ENCODE peak calls at places on chromosomes 7 and 10, in four cellular contexts. One of them, this sample, is unnamed.

GRCh38 chr10:47027812-47028260 is 116.6 kb downstream of the PTPN20 start:
- DNase-seq in K562: no peak
- DNase-seq in HepG2: no peak
- DNase-seq in GM12878: no peak
- DNase-seq in this sample: no peak

GRCh38 chr10:72682626-72683025 is 9.3 kb upstream of the MCU start:
- DNase-seq in K562: peak; percentile 68
- DNase-seq in HepG2: no peak
- DNase-seq in GM12878: no peak
- DNase-seq in this sample: no peak

GRCh38 chr10:119370972-119371703 is 163.8 kb downstream of the GRK5 start:
- DNase-seq in K562: no peak
- DNase-seq in HepG2: no peak
- DNase-seq in GM12878: no peak
- DNase-seq in this sample: no peak

GRCh38 chr10:92972066-92972870 is 88.3 kb upstream of the CYP26C1 start:
- DNase-seq in K562: peak; percentile 84
- DNase-seq in HepG2: peak; percentile 80
- DNase-seq in GM12878: no peak
- DNase-seq in this sample: no peak

GRCh38 chr7:151245360-151246160 is 2.9 kb downstream of the SMARCD3 start:
- DNase-seq in K562: peak; percentile 59
- DNase-seq in HepG2: no peak
- DNase-seq in GM12878: no peak
- DNase-seq in this sample: peak; percentile 83

GRCh38 chr7:131606346-131607290 is 50.2 kb upstream of the PODXL start:
- DNase-seq in K562: no peak
- DNase-seq in HepG2: no peak
- DNase-seq in GM12878: no peak
- DNase-seq in this sample: no peak

GRCh38 chr7:120760050-120760449 is 97.9 kb downstream of the TSPAN12 start:
- DNase-seq in K562: no peak
- DNase-seq in HepG2: no peak
- DNase-seq in GM12878: peak; percentile 21
- DNase-seq in this sample: no peak

GRCh38 chr10:91681361-91682276 is 48.7 kb upstream of the PPP1R3C start:
- DNase-seq in K562: peak; percentile 18
- DNase-seq in HepG2: no peak
- DNase-seq in GM12878: no peak
- DNase-seq in this sample: no peak

GRCh38 chr7:47688311-47689100 is 106.6 kb upstream of the TNS3 start:
- DNase-seq in K562: no peak
- DNase-seq in HepG2: peak; percentile 50
- DNase-seq in GM12878: no peak
- DNase-seq in this sample: no peak

GRCh38 chr7:65235586-65235985 is 138.1 kb upstream of the ZNF92 start:
- DNase-seq in K562: no peak
- DNase-seq in HepG2: peak; percentile 21
- DNase-seq in GM12878: no peak
- DNase-seq in this sample: no peak

GRCh38 chr10:36437367-36437766 is 688.0 kb upstream of the ANKRD30A start:
- DNase-seq in K562: no peak
- DNase-seq in HepG2: no peak
- DNase-seq in GM12878: no peak
- DNase-seq in this sample: no peak

GRCh38 chr10:126042906-126043305 is 146.5 kb downstream of the FANK1 start:
- DNase-seq in K562: no peak
- DNase-seq in HepG2: no peak
- DNase-seq in GM12878: no peak
- DNase-seq in this sample: no peak

GRCh38 chr7:67346876-67347275 is 350.2 kb downstream of the TYW1 start:
- DNase-seq in K562: no peak
- DNase-seq in HepG2: no peak
- DNase-seq in GM12878: no peak
- DNase-seq in this sample: no peak

GRCh38 chr10:127990846-127991542 is 84.1 kb downstream of the PTPRE start:
- DNase-seq in K562: no peak
- DNase-seq in HepG2: no peak
- DNase-seq in GM12878: no peak
- DNase-seq in this sample: no peak

GRCh38 chr7:54860003-54860775 is 101.2 kb upstream of the SEC61G start:
- DNase-seq in K562: no peak
- DNase-seq in HepG2: no peak
- DNase-seq in GM12878: no peak
- DNase-seq in this sample: no peak

GRCh38 chr10:44056947-44057811 is 327.7 kb downstream of the CXCL12 start:
- DNase-seq in K562: no peak
- DNase-seq in HepG2: no peak
- DNase-seq in GM12878: no peak
- DNase-seq in this sample: no peak

GRCh38 chr10:45058992-45059561 is 58.4 kb downstream of the ZNF22 start:
- DNase-seq in K562: no peak
- DNase-seq in HepG2: no peak
- DNase-seq in GM12878: no peak
- DNase-seq in this sample: no peak

GRCh38 chr7:79272066-79272669 is 181.3 kb downstream of the MAGI2 start:
- DNase-seq in K562: peak; percentile 17
- DNase-seq in HepG2: peak; percentile 30
- DNase-seq in GM12878: no peak
- DNase-seq in this sample: peak; percentile 27

GRCh38 chr7:1197997-1198632 is 34.6 kb upstream of the UNCX start:
- DNase-seq in K562: no peak
- DNase-seq in HepG2: no peak
- DNase-seq in GM12878: no peak
- DNase-seq in this sample: no peak

GRCh38 chr10:33163941-33164824 is 170.3 kb downstream of the NRP1 start:
- DNase-seq in K562: no peak
- DNase-seq in HepG2: peak; percentile 55
- DNase-seq in GM12878: no peak
- DNase-seq in this sample: no peak
- TF ChIP-seq FOXK2 in K562: no peak
- TF ChIP-seq FOXK2 in HepG2: no peak
- TF ChIP-seq FOXK2 in GM12878: no peak
- TF ChIP-seq FOXK2 in this sample: no peak

GRCh38 chr10:50556238-50557120 is 67.3 kb downstream of the SGMS1 start:
- DNase-seq in K562: peak; percentile 85
- DNase-seq in HepG2: no peak
- DNase-seq in GM12878: no peak
- DNase-seq in this sample: no peak

GRCh38 chr10:50552771-50553535 is 70.8 kb downstream of the SGMS1 start:
- DNase-seq in K562: peak; percentile 77
- DNase-seq in HepG2: no peak
- DNase-seq in GM12878: no peak
- DNase-seq in this sample: peak; percentile 32

GRCh38 chr10:50554995-50555568 is 68.7 kb downstream of the SGMS1 start:
- DNase-seq in K562: peak; percentile 91
- DNase-seq in HepG2: no peak
- DNase-seq in GM12878: no peak
- DNase-seq in this sample: no peak

GRCh38 chr10:50552308-50552707 is 71.4 kb downstream of the SGMS1 start:
- DNase-seq in K562: no peak
- DNase-seq in HepG2: no peak
- DNase-seq in GM12878: no peak
- DNase-seq in this sample: no peak

GRCh38 chr10:50554381-50554994 is 69.3 kb downstream of the SGMS1 start:
- DNase-seq in K562: peak; percentile 64
- DNase-seq in HepG2: no peak
- DNase-seq in GM12878: no peak
- DNase-seq in this sample: no peak
- TF ChIP-seq FOXK2 in K562: no peak
- TF ChIP-seq FOXK2 in HepG2: no peak
- TF ChIP-seq FOXK2 in GM12878: no peak
- TF ChIP-seq FOXK2 in this sample: no peak

DNA sequence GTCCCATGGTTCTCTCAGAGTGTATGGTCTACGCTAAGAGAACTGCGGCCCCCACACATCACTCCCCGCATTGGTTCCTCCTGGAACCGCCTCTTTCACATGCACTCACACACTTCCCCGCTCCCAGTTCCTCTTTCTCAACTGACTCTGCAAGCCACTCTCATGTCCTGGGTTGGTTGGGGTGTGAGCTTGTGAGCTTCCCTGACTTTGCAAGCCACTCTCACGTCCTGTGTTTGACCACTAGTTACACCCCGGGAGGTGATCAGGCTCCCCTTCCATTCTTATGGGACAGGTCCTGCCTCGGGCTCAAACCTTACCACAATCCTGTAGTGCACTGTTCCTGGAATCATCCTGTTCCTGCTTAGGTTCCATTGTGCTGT is 105.0 kb downstream of the TRIM24 start:
- DNase-seq in K562: no peak
- DNase-seq in HepG2: no peak
- DNase-seq in GM12878: no peak
- DNase-seq in this sample: no peak
- TF ChIP-seq FOXK2 in K562: no peak
- TF ChIP-seq FOXK2 in HepG2: no peak
- TF ChIP-seq FOXK2 in GM12878: no peak
- TF ChIP-seq FOXK2 in this sample: no peak

DNA sequence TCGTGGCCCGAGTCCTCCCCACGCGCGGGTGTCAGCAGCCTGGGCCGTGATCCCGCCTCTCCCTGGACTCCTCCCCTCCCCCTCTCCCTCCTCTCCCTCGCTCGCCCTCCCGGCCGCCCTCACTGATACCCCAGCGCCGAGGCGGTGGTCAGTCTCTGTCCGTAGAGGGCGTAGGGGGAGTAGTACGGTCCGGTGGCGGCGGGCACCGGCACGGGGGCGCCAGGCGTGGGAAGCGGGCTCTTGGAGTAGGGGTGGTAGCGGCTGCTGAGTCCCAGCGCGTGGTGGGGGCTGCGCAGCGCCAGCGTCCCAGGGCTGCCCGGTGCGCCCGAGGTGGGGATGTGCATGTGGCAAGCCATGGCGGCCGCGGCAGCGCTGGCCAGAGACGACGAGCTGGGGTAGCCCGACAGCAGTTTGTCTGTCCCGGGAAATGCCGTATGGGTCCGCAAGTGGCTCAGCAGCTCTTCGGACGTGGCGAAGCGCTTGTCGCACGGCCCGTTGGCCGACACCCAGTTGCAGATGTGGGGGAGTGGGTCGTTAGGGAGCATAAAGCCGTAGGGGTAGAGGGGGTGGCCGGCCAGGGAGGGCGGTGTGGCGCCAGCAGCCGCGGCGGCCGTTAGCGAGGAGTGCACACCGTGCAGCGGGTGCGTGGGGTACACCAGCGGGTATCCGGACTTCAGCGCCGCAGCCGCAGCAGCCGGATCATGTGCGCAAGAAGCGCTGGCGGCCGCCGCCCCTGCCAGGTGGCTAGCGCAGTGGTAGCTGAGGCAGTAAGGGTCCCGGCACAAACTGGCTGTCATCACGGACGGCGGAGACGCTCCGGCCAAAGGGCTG is 2.7 kb downstream of the ZNF503 start:
- DNase-seq in K562: no peak
- DNase-seq in HepG2: no peak
- DNase-seq in GM12878: no peak
- DNase-seq in this sample: no peak
- TF ChIP-seq FOXK2 in K562: no peak
- TF ChIP-seq FOXK2 in HepG2: no peak
- TF ChIP-seq FOXK2 in GM12878: no peak
- TF ChIP-seq FOXK2 in this sample: no peak